ENCODE peak calls at places on chromosomes 3 and 15, in eight cellular contexts. T is activated CD4-positive, alpha-beta T cell treated with anti-CD3 and anti-CD28 coated beads, Interleukin-2, amount 50 U/mL, for 1 hour; R is posterior cingulate gyrus; C is HCEC 1CT; A is T-helper 2 cell; Z is kidney tubule cell; B is iPS DF 6.9; J is stimulated activated naive CD4-positive, alpha-beta T cell. S is an unnamed sample.

GRCh38 chr3:196431193-196432136 is 762 bp downstream of the UBXN7 start:
- DNase-seq in J (peak), C (peak), R (peak), T (peak), B (no peak), Z (peak), A (peak), S (peak)

GRCh38 chr3:133455281-133455680 is 55.4 kb downstream of the BFSP2 start:
- DNase-seq in J (no peak), R (no peak), T (no peak), Z (no peak), A (no peak), C (no peak), B (no peak), S (no peak)

GRCh38 chr3:161316006-161316689 is 55.2 kb downstream of the SPTSSB start:
- DNase-seq in R (no peak), A (no peak), T (no peak), B (no peak), Z (peak), J (no peak), C (no peak), S (no peak)

GRCh38 chr3:33441322-33441976 is 1.2 kb upstream of the UBP1 start:
- DNase-seq in T (no peak), A (no peak), Z (peak), J (no peak), B (no peak), C (no peak), R (no peak), S (peak)

GRCh38 chr15:72835289-72835890 is 51.8 kb upstream of the ADPGK start:
- DNase-seq in A (no peak), R (no peak), T (no peak), Z (no peak), J (no peak), C (peak), B (peak), S (no peak)

GRCh38 chr15:45185903-45186770 is 1.6 kb downstream of the SHF start:
- DNase-seq in T (no peak), Z (no peak), C (no peak), R (no peak), B (no peak), A (no peak), J (peak), S (no peak)

GRCh38 chr15:57500256-57500655 is 91.4 kb upstream of the MYZAP start:
- DNase-seq in B (no peak), J (no peak), R (no peak), C (no peak), Z (peak), T (no peak), A (no peak), S (no peak)

GRCh38 chr3:102687851-102688555 is 253.2 kb downstream of the ZPLD1 start:
- DNase-seq in C (no peak), B (peak), T (no peak), A (no peak), J (no peak), R (no peak), Z (no peak), S (no peak)

GRCh38 chr3:131756405-131756804 is 253.6 kb upstream of the MRPL3 start:
- DNase-seq in T (no peak), J (no peak), Z (no peak), R (no peak), C (no peak), A (no peak), B (no peak), S (no peak)

GRCh38 chr15:76340198-76340801 is 3.7 kb downstream of the ISL2 start:
- DNase-seq in R (no peak), Z (peak), C (no peak), A (no peak), B (no peak), J (peak), T (no peak), S (no peak)

S was measured in Caco-2.